ENCODE peak calls at places on chromosomes 4 and X, in four cellular contexts. U is astrocyte of the spinal cord; Q is stimulated activated CD4-positive, alpha-beta T cell treated with anti-CD3 and anti-CD28 coated beads, Interleukin-12 subunit alpha, Interleukin-12 subunit beta, amount 100 ng/mL, for 24 hours; W is T follicular helper cell. J is an unnamed sample.
A peak's percentile ranks its signal among the peaks of the same experiment; 100 is the strongest.

GRCh38 chr4:117421706-117422105 is 336.3 kb upstream of the TRAM1L1 start:
- DNase-seq in U (no peak), Q (no peak), W (no peak), J (no peak)

GRCh38 chrX:25198253-25198652 is 182.5 kb upstream of the ARX start:
- DNase-seq in W (no peak), Q (no peak), U (no peak), J (no peak)

GRCh38 chrX:151697537-151697936 is 2.3 kb downstream of the PRRG3 start:
- DNase-seq in U (no peak), Q (no peak), W (no peak), J (peak; percentile 74)

GRCh38 chrX:8627796-8628195 is 104.1 kb downstream of the ANOS1 start:
- DNase-seq in W (no peak), U (no peak), Q (no peak), J (peak; percentile 25)

GRCh38 chr4:145709336-145709735 is 29.4 kb downstream of the C4orf51 start:
- DNase-seq in W (no peak), Q (no peak), U (no peak), J (no peak)

GRCh38 chr4:3301450-3302163 is 8.8 kb downstream of the RGS12 start:
- DNase-seq in Q (no peak), U (no peak), W (no peak), J (no peak)

GRCh38 chr4:6275898-6276563 is 6.4 kb downstream of the WFS1 start:
- DNase-seq in W (no peak), Q (no peak), U (no peak), J (no peak)

GRCh38 chr4:81162752-81163458 is 52.1 kb downstream of the PRKG2 start:
- DNase-seq in U (no peak), W (no peak), Q (no peak), J (no peak)

GRCh38 chr4:185470503-185471195 is 884 bp downstream of the CCDC110 start:
- DNase-seq in Q (no peak), U (peak; percentile 20), W (no peak), J (peak; percentile 17)

GRCh38 chr4:82047731-82048130 is 326.1 kb downstream of the HNRNPD start:
- DNase-seq in U (no peak), W (no peak), Q (no peak), J (no peak)

GRCh38 chrX:10482262-10482661 is 138.1 kb downstream of the MID1 start:
- DNase-seq in U (no peak), W (no peak), Q (no peak), J (no peak)

GRCh38 chrX:145826466-145826865 is 8.8 kb downstream of the SLITRK2 start:
- DNase-seq in W (no peak), Q (no peak), U (no peak), J (no peak)

GRCh38 chrX:69032601-69033000 is 132.7 kb downstream of the PJA1 start:
- DNase-seq in Q (no peak), W (no peak), U (no peak), J (peak; percentile 17)

GRCh38 chrX:24760601-24761000 is 66.9 kb downstream of the POLA1 start:
- DNase-seq in U (peak; percentile 78), W (no peak), Q (no peak), J (peak; percentile 0)

GRCh38 chr4:3703343-3703676 is 62.9 kb upstream of the ADRA2C start:
- DNase-seq in W (no peak), Q (no peak), U (no peak), J (no peak)

GRCh38 chr4:9825049-9825448 is 43.6 kb downstream of the DRD5 start:
- DNase-seq in U (no peak), Q (no peak), W (no peak), J (no peak)

GRCh38 chr4:82773049-82773448 is 25.5 kb downstream of the SCD5 start:
- DNase-seq in Q (no peak), W (no peak), U (no peak), J (no peak)

GRCh38 chr4:84753318-84753972 is 170.5 kb downstream of the CDS1 start:
- DNase-seq in U (no peak), W (no peak), Q (no peak), J (no peak)

GRCh38 chrX:39174761-39175417 is 373.6 kb downstream of the MID1IP1 start:
- DNase-seq in U (no peak), Q (no peak), W (peak; percentile 30), J (no peak)

J was measured in HT1080.